ENCODE peak calls at places on chromosomes 4 and X, in eight cellular contexts. X is AG10803; N is NCI-H1092 treated with DMSO at 0.1 percent for 48 hours; Q is NCI-H1417; C is hypothalamus; Z is NCI-H510A treated with DMSO at 0.1 percent for 48 hours; E is stimulated activated CD8-positive, alpha-beta memory T cell treated with anti-CD3 and anti-CD28 coated beads, Interleukin-15, amount 100 ng/mL, for 4 hours; D is ELR. M is an unnamed sample.

GRCh38 chr4:15004701-15005301 is 2.5 kb downstream of the CPEB2 start:
- DNase-seq in D (peak), Q (peak), E (no peak), N (peak), C (peak), Z (peak), X (peak), M (peak)

GRCh38 chr4:2412534-2412884 is 5.9 kb downstream of the ZFYVE28 start:
- DNase-seq in C (no peak), Q (no peak), D (no peak), E (peak), X (no peak), N (no peak), Z (peak), M (no peak)

GRCh38 chr4:146333187-146333894 is 119.0 kb downstream of the REELD1 start:
- DNase-seq in X (peak), E (no peak), D (peak), Z (peak), Q (peak), N (no peak), C (no peak), M (no peak)

GRCh38 chr4:42278709-42279324 is 118.5 kb upstream of the SHISA3 start:
- DNase-seq in X (no peak), C (no peak), Q (no peak), D (no peak), N (no peak), E (no peak), Z (no peak), M (no peak)

GRCh38 chr4:65336465-65336864 is 333.8 kb downstream of the EPHA5 start:
- DNase-seq in X (no peak), N (no peak), C (no peak), D (no peak), Q (no peak), Z (no peak), E (no peak), M (no peak)

GRCh38 chrX:22121161-22121560 is 89.0 kb downstream of the PHEX start:
- DNase-seq in N (no peak), D (no peak), E (no peak), Z (no peak), X (no peak), Q (no peak), C (no peak), M (no peak)

GRCh38 chr4:169254546-169254983 is 16.2 kb downstream of the SH3RF1 start:
- DNase-seq in C (no peak), N (no peak), X (peak), Z (no peak), E (no peak), Q (no peak), D (peak), M (no peak)

GRCh38 chr4:114921790-114922581 is 191.4 kb downstream of the NDST4 start:
- DNase-seq in N (no peak), D (no peak), C (no peak), Q (peak), Z (peak), X (no peak), E (no peak), M (no peak)

GRCh38 chr4:104591505-104591904 is 96.8 kb upstream of the CXXC4 start:
- DNase-seq in D (no peak), N (peak), Z (peak), Q (peak), E (no peak), X (no peak), C (peak), M (peak)

GRCh38 chr4:1993169-1993516 is 15.6 kb downstream of the NELFA start:
- DNase-seq in N (no peak), X (no peak), D (no peak), C (no peak), Q (no peak), Z (no peak), E (no peak), M (no peak)

GRCh38 chrX:18394477-18394876 is 30.9 kb upstream of the CDKL5 start:
- DNase-seq in Z (no peak), X (no peak), Q (no peak), N (no peak), D (no peak), E (no peak), C (no peak), M (no peak)

GRCh38 chr4:656651-657337 is 17.3 kb downstream of the ATP5ME start:
- DNase-seq in X (no peak), Z (no peak), C (no peak), D (no peak), Q (no peak), N (no peak), E (no peak), M (no peak)

GRCh38 chr4:110793890-110794588 is 171.2 kb upstream of the PITX2 start:
- DNase-seq in Z (peak), C (no peak), D (no peak), E (no peak), Q (no peak), N (no peak), X (no peak), M (no peak)

GRCh38 chr4:52640808-52641595 is 18.1 kb downstream of the USP46 start:
- DNase-seq in N (no peak), X (peak), Z (no peak), E (no peak), C (no peak), Q (no peak), D (peak), M (no peak)

GRCh38 chr4:62531731-62532130 is 1331.6 kb downstream of the ADGRL3 start:
- DNase-seq in E (no peak), Z (no peak), Q (no peak), N (no peak), D (peak), C (no peak), X (no peak), M (no peak)

GRCh38 chrX:132652871-132653270 is 164.0 kb upstream of the MBNL3 start:
- DNase-seq in E (no peak), D (no peak), N (no peak), Q (no peak), X (peak), C (no peak), Z (no peak), M (no peak)

GRCh38 chr4:32025840-32026459 is 1305.8 kb downstream of the PCDH7 start:
- DNase-seq in X (peak), Q (no peak), Z (no peak), C (no peak), D (peak), N (no peak), E (no peak), M (no peak)

GRCh38 chrX:107565916-107566602 is 62.3 kb upstream of the PRPS1 start:
- DNase-seq in C (no peak), D (peak), E (no peak), X (peak), N (peak), Z (peak), Q (no peak), M (peak)

GRCh38 chr4:93759506-93759905 is 69.0 kb upstream of the ATOH1 start:
- DNase-seq in N (no peak), D (no peak), Z (no peak), E (no peak), Q (no peak), C (no peak), X (no peak), M (no peak)

GRCh38 chr4:47557255-47557654 is 72.2 kb downstream of the ATP10D start:
- DNase-seq in C (no peak), E (no peak), X (no peak), Q (no peak), D (no peak), Z (no peak), N (no peak), M (no peak)

GRCh38 chrX:43969504-43970501 is 3.4 kb downstream of the NDP start:
- DNase-seq in C (peak), Z (no peak), Q (no peak), D (peak), N (no peak), X (peak), E (no peak), M (peak)

GRCh38 chr4:648579-649292 is 23.4 kb downstream of the PDE6B start:
- DNase-seq in D (no peak), C (no peak), X (no peak), E (no peak), N (no peak), Z (peak), Q (peak), M (no peak)